ENCODE peak calls at places on chromosomes 3 and 15, in nine cellular contexts. U, Q, L, R, E, Z, I, D and W are unnamed samples.

GRCh38 chr15:33089878-33090757 is 104.4 kb downstream of the FMN1 start:
- ATAC-seq in D (no peak), R (no peak), Q (no peak), U (no peak), E (no peak), I (peak), L (no peak), Z (peak), W (peak)

GRCh38 chr15:82183121-82184031 is 79.2 kb downstream of the EFL1 start:
- ATAC-seq in I (peak), Z (no peak), U (peak), D (no peak), Q (no peak), E (peak), R (no peak), L (no peak), W (no peak)

GRCh38 chr15:25072857-25073476 is 118.2 kb downstream of the SNRPN start:
- ATAC-seq in R (no peak), I (no peak), U (no peak), Q (no peak), L (no peak), Z (no peak), E (no peak), D (no peak), W (no peak)

GRCh38 chr3:151347432-151347831 is 18.1 kb upstream of the P2RY13 start:
- ATAC-seq in L (peak), E (peak), Z (peak), I (peak), D (no peak), R (no peak), U (peak), Q (no peak), W (no peak)

GRCh38 chr3:78660958-78661357 is 1106.8 kb downstream of the ROBO1 start:
- ATAC-seq in R (no peak), Q (no peak), E (no peak), D (no peak), U (no peak), Z (no peak), L (no peak), I (no peak), W (no peak)

GRCh38 chr3:181358060-181358459 is 353.7 kb upstream of the SOX2 start:
- ATAC-seq in Q (no peak), R (no peak), I (no peak), L (no peak), Z (no peak), E (peak), D (no peak), U (peak), W (peak)

GRCh38 chr3:32437898-32438297 is 46.2 kb downstream of the CMTM7 start:
- ATAC-seq in D (no peak), I (no peak), Q (no peak), U (no peak), R (no peak), E (no peak), L (no peak), Z (no peak), W (no peak)

GRCh38 chr15:40785814-40786213 is 16.0 kb downstream of the C15orf62 start:
- ATAC-seq in D (peak), Q (no peak), I (peak), E (no peak), Z (no peak), L (no peak), U (no peak), R (no peak), W (no peak)

GRCh38 chr15:71812966-71813722 is 2.8 kb downstream of the NR2E3 start:
- ATAC-seq in Z (peak), Q (no peak), E (peak), L (no peak), R (no peak), I (peak), U (peak), D (no peak), W (no peak)

GRCh38 chr3:4996223-4996765 is 17.1 kb downstream of the BHLHE40 start:
- ATAC-seq in E (no peak), D (no peak), U (no peak), Q (no peak), Z (no peak), R (no peak), L (peak), I (no peak), W (no peak)

GRCh38 chr3:153621988-153622387 is 460.0 kb downstream of the RAP2B start:
- ATAC-seq in U (no peak), L (peak), Z (no peak), R (peak), E (no peak), I (peak), D (no peak), Q (no peak), W (peak)

GRCh38 chr3:172087198-172087597 is 47.8 kb downstream of the FNDC3B start:
- ATAC-seq in Q (no peak), R (no peak), U (no peak), L (no peak), E (no peak), I (no peak), Z (no peak), D (no peak), W (no peak)

GRCh38 chr15:58627706-58628105 is 121.8 kb downstream of the ADAM10 start:
- ATAC-seq in U (no peak), Q (no peak), I (no peak), L (no peak), R (peak), D (no peak), E (no peak), Z (no peak), W (no peak)

GRCh38 chr15:31158858-31159569 is 57.5 kb upstream of the TRPM1 start:
- ATAC-seq in R (no peak), I (peak), Z (peak), Q (no peak), L (no peak), U (peak), E (peak), D (no peak), W (no peak)

GRCh38 chr15:55344206-55344605 is 25.2 kb downstream of the PIGB start:
- ATAC-seq in L (no peak), U (no peak), Z (peak), R (no peak), D (no peak), I (peak), E (no peak), Q (no peak), W (no peak)

GRCh38 chr3:40417845-40418543 is 31.0 kb downstream of the ENTPD3 start:
- ATAC-seq in D (peak), Z (no peak), I (no peak), U (no peak), L (no peak), Q (no peak), R (no peak), E (no peak), W (no peak)

GRCh38 chr3:159028706-159029105 is 226.9 kb downstream of the MFSD1 start:
- ATAC-seq in R (no peak), E (no peak), Q (no peak), D (no peak), Z (no peak), L (no peak), U (no peak), I (no peak), W (no peak)

GRCh38 chr3:129867506-129868124 is 25.9 kb downstream of the TMCC1 start:
- ATAC-seq in U (no peak), Z (no peak), L (no peak), Q (no peak), R (no peak), E (no peak), D (no peak), I (no peak), W (no peak)

GRCh38 chr3:184611606-184612304 is 50.2 kb downstream of the EPHB3 start:
- ATAC-seq in U (no peak), Z (no peak), D (no peak), L (no peak), E (no peak), R (no peak), I (no peak), Q (no peak), W (no peak)

GRCh38 chr3:16820485-16820884 is 64.3 kb upstream of the PLCL2 start:
- ATAC-seq in Z (no peak), E (no peak), U (no peak), R (no peak), Q (no peak), I (no peak), D (no peak), L (no peak), W (peak)

GRCh38 chr3:119352235-119352634 is 58.1 kb downstream of the ARHGAP31 start:
- ATAC-seq in D (no peak), L (peak), Z (peak), U (peak), I (peak), R (peak), E (peak), Q (no peak), W (peak)

GRCh38 chr3:18987862-18988447 is 160.4 kb upstream of the KCNH8 start:
- ATAC-seq in E (no peak), R (no peak), I (no peak), D (no peak), Q (no peak), Z (no peak), L (no peak), U (no peak), W (no peak)

GRCh38 chr3:139088462-139089324 is 44.0 kb upstream of the PRR23C start:
- ATAC-seq in D (no peak), Q (peak), U (no peak), R (no peak), E (no peak), Z (no peak), I (no peak), L (no peak), W (no peak)

GRCh38 chr3:193910886-193911738 is 224.8 kb upstream of the HES1 start:
- ATAC-seq in D (no peak), E (no peak), L (peak), Z (peak), U (peak), R (no peak), I (peak), Q (peak), W (no peak)

GRCh38 chr3:63724987-63725386 is 72.5 kb downstream of the SNTN start:
- ATAC-seq in Q (no peak), E (no peak), L (no peak), R (no peak), I (peak), Z (peak), D (no peak), U (no peak), W (no peak)

GRCh38 chr3:126016616-126017015 is 47.6 kb downstream of the ROPN1B start:
- ATAC-seq in D (no peak), Z (no peak), E (no peak), L (no peak), R (no peak), Q (no peak), I (no peak), U (no peak), W (no peak)

GRCh38 chr3:156448300-156448699 is 106.6 kb downstream of the SSR3 start:
- ATAC-seq in Z (no peak), U (no peak), I (no peak), R (peak), L (peak), D (peak), E (no peak), Q (peak), W (peak)

GRCh38 chr15:22979069-22979698 is 984 bp downstream of the CYFIP1 start:
- ATAC-seq in E (peak), L (peak), Z (peak), R (peak), U (peak), D (peak), I (peak), Q (peak), W (peak)

GRCh38 chr3:102085431-102086226 is 236.3 kb downstream of the NFKBIZ start:
- ATAC-seq in E (no peak), R (no peak), I (no peak), Z (no peak), L (no peak), U (no peak), D (no peak), Q (no peak), W (peak)

GRCh38 chr15:52506549-52506948 is 22.1 kb downstream of the MYO5A start:
- ATAC-seq in R (no peak), Z (no peak), E (no peak), Q (no peak), L (no peak), D (no peak), I (no peak), U (no peak), W (no peak)

GRCh38 chr3:85342915-85343314 is 384.1 kb downstream of the CADM2 start:
- ATAC-seq in L (no peak), E (no peak), Z (peak), R (no peak), I (peak), Q (peak), D (peak), U (peak), W (no peak)